ENCODE peak calls at places on chromosome 18, in five cellular contexts. P is GM13976, Q is cardiac muscle cell, T is fibroblast of pulmonary artery, K is sigmoid colon. O is an unnamed sample.

GRCh38 chr18:76750269-76750668 is 72.1 kb upstream of the ZNF236 start:
- DNase-seq in Q (no peak), T (no peak), K (no peak), P (no peak), O (no peak)

GRCh38 chr18:23814977-23815614 is 125.8 kb downstream of the LAMA3 start:
- DNase-seq in K (no peak), P (no peak), Q (no peak), T (no peak), O (no peak)

GRCh38 chr18:58363767-58364540 is 264.9 kb downstream of the ALPK2 start:
- DNase-seq in Q (no peak), T (peak), P (no peak), K (no peak), O (no peak)

GRCh38 chr18:54958711-54959625 is at the start of gene CCDC68:
- DNase-seq in P (no peak), T (peak), Q (peak), K (no peak), O (no peak)

GRCh38 chr18:59921384-59921891 is 21.6 kb downstream of the PMAIP1 start:
- DNase-seq in Q (no peak), T (no peak), K (no peak), P (no peak), O (no peak)

GRCh38 chr18:43588838-43589237 is 311.5 kb upstream of the SYT4 start:
- DNase-seq in Q (no peak), K (no peak), T (no peak), P (no peak), O (no peak)

GRCh38 chr18:44895176-44895798 is 214.6 kb downstream of the SETBP1 start:
- DNase-seq in P (peak), Q (no peak), T (peak), K (no peak), O (peak)

GRCh38 chr18:21064347-21064746 is 47.3 kb downstream of the ROCK1 start:
- DNase-seq in P (no peak), K (no peak), T (no peak), Q (no peak), O (no peak)

GRCh38 chr18:55100817-55101457 is 141.7 kb upstream of the CCDC68 start:
- DNase-seq in Q (no peak), P (no peak), K (no peak), T (peak), O (peak)

DNA sequence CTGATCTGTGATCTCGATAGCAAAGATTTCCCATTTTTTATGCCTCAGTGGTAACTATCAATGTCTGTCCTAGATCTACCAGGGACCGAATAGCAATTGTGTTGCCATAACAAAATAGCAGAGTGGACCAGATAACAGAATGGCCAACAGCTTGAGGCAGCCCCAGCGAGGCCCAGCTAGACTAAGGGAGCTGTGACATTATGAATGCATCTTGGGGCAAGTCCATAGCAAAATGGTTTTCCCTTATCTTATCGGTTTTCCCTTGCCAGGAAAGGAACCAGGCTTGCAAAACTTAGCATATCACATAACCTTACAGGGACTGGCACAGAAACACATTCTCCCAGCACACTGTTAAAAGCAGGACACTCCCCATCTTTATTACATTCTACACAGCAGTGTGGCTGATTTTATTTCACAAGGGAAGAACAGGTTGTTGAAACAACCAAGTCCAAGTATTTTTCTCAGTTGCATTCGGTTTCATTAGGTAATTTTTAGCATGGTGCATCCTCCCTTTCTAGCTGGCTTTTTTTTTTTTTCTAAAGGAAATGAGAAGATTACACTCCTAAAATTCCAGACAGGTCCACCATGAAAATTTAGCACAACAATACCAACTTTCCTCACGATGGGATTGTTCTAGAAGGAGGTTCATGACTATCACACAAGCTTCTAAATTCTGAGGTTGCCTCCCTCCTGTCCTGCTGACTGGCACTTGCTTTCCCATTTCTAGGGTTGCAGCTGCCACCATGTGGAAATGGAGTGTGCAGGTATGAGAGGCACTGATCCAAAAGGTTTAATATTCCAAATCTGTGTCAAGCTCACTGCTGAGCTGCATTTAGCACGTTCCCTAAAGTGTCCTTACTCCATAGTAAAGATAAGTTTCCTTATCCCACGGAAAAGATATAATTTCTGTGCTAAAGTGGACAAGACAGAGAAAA is 97.0 kb upstream of the SLC35G4 start:
- DNase-seq in P (no peak), T (peak), Q (no peak), K (no peak), O (peak)
- TF ChIP-seq CTCF in P (peak), T (peak), Q (peak), K (no peak), O (no peak)

GRCh38 chr18:71849407-71849806 is 694.7 kb downstream of the CBLN2 start:
- DNase-seq in T (no peak), Q (no peak), P (no peak), K (no peak), O (no peak)
- TF ChIP-seq CTCF in T (no peak), Q (no peak), P (no peak), K (no peak), O (no peak)

DNA sequence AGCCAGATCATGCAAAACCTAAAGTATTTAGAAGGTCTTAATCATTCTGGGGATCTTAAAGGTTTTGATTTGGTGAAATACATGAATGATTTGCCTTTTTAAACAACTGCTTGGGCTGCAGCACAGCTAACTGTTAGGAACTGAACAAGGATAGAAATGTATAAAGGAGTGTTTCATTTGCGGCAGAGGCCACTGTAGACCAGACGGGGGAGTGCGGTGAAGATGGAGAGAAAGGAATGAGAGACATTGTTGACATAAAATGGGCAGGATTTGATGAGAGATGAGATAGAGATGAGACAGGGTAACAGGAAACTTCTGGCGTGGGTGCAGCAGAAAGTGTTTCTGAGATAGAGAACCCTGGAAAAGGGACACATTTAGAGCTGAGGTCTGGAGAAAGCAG is 308.1 kb downstream of the TMX3 start:
- DNase-seq in K (no peak), Q (no peak), T (no peak), P (no peak), O (no peak)
- TF ChIP-seq CTCF in K (no peak), Q (no peak), T (no peak), P (no peak), O (no peak)

DNA sequence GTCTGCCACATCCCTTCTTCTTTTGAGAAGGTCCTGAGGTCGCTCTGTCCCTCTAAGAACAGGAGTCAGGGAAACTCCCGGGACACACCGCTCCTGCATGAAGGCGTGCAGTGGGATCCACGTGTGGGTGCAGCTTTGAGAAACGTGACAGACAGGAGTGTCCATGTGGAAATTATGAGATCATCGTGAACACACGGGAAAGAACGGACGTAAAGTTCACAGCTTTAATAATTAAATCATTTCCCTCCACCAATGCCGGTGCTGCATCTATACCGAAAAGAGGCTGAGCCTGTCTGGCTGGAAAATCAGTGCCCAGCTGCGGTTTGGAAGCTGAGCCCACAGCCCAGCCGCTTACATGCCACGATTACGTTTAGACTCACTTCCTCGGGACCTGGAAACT is 372.4 kb upstream of the SALL3 start:
- DNase-seq in P (no peak), K (no peak), Q (no peak), T (no peak), O (no peak)
- TF ChIP-seq CTCF in P (no peak), K (no peak), Q (no peak), T (no peak), O (no peak)

GRCh38 chr18:24964213-24964612 is 387.8 kb downstream of the ZNF521 start:
- DNase-seq in Q (no peak), K (no peak), T (no peak), P (no peak), O (no peak)
- TF ChIP-seq CTCF in Q (no peak), K (no peak), T (no peak), P (no peak), O (no peak)

GRCh38 chr18:2994603-2995432 is 18.1 kb downstream of the LPIN2 start:
- DNase-seq in P (peak), Q (no peak), T (no peak), K (no peak), O (no peak)
- TF ChIP-seq CTCF in P (peak), Q (peak), T (peak), K (no peak), O (no peak)

GRCh38 chr18:11851156-11852047 is at the start of gene CHMP1B:
- DNase-seq in T (peak), Q (peak), P (peak), K (peak), O (peak)
- TF ChIP-seq CTCF in T (no peak), Q (no peak), P (no peak), K (no peak), O (no peak)